ENCODE peak calls at places on chromosomes 3 and 15, in five cellular contexts. One of them, this sample, is unnamed.

GRCh38 chr15:71542836-71543235 is 267.5 kb upstream of the NR2E3 start:
- DNase-seq in activated CD8-positive, alpha-beta memory T cell treated with anti-CD3 and anti-CD28 coated beads for 48 hours: no peak
- DNase-seq in T follicular helper cell: no peak
- DNase-seq in IMR-90: no peak
- DNase-seq in HTR-8/SVneo: no peak
- DNase-seq in this sample: no peak

GRCh38 chr3:197472151-197472550 is 83.6 kb downstream of the BDH1 start:
- DNase-seq in HTR-8/SVneo: no peak
- DNase-seq in activated CD8-positive, alpha-beta memory T cell treated with anti-CD3 and anti-CD28 coated beads for 48 hours: no peak
- DNase-seq in IMR-90: no peak
- DNase-seq in T follicular helper cell: no peak
- DNase-seq in this sample: no peak

GRCh38 chr15:22873204-22873701 is 34.8 kb downstream of the NIPA2 start:
- DNase-seq in IMR-90: peak
- DNase-seq in T follicular helper cell: no peak
- DNase-seq in HTR-8/SVneo: peak
- DNase-seq in activated CD8-positive, alpha-beta memory T cell treated with anti-CD3 and anti-CD28 coated beads for 48 hours: no peak
- DNase-seq in this sample: no peak

GRCh38 chr3:39809181-39809994 is at the start of gene MYRIP:
- DNase-seq in IMR-90: no peak
- DNase-seq in HTR-8/SVneo: no peak
- DNase-seq in T follicular helper cell: no peak
- DNase-seq in activated CD8-positive, alpha-beta memory T cell treated with anti-CD3 and anti-CD28 coated beads for 48 hours: no peak
- DNase-seq in this sample: no peak

GRCh38 chr15:70362911-70363310 is 265.2 kb upstream of the TLE3 start:
- DNase-seq in activated CD8-positive, alpha-beta memory T cell treated with anti-CD3 and anti-CD28 coated beads for 48 hours: no peak
- DNase-seq in T follicular helper cell: no peak
- DNase-seq in IMR-90: peak
- DNase-seq in HTR-8/SVneo: peak
- DNase-seq in this sample: no peak

GRCh38 chr15:25830844-25831443 is 32.2 kb downstream of the ATP10A start:
- DNase-seq in T follicular helper cell: no peak
- DNase-seq in activated CD8-positive, alpha-beta memory T cell treated with anti-CD3 and anti-CD28 coated beads for 48 hours: no peak
- DNase-seq in HTR-8/SVneo: no peak
- DNase-seq in IMR-90: peak
- DNase-seq in this sample: no peak

GRCh38 chr3:150746791-150747590 is 16.0 kb downstream of the SIAH2 start:
- DNase-seq in activated CD8-positive, alpha-beta memory T cell treated with anti-CD3 and anti-CD28 coated beads for 48 hours: no peak
- DNase-seq in T follicular helper cell: no peak
- DNase-seq in IMR-90: no peak
- DNase-seq in HTR-8/SVneo: no peak
- DNase-seq in this sample: no peak

GRCh38 chr3:10743366-10744097 is 72.5 kb upstream of the SLC6A11 start:
- DNase-seq in IMR-90: no peak
- DNase-seq in HTR-8/SVneo: no peak
- DNase-seq in activated CD8-positive, alpha-beta memory T cell treated with anti-CD3 and anti-CD28 coated beads for 48 hours: no peak
- DNase-seq in T follicular helper cell: no peak
- DNase-seq in this sample: no peak

GRCh38 chr15:82393671-82394070 is 35.9 kb upstream of the GOLGA6L9 start:
- DNase-seq in HTR-8/SVneo: no peak
- DNase-seq in activated CD8-positive, alpha-beta memory T cell treated with anti-CD3 and anti-CD28 coated beads for 48 hours: no peak
- DNase-seq in IMR-90: peak
- DNase-seq in T follicular helper cell: no peak
- DNase-seq in this sample: no peak

GRCh38 chr3:190616627-190617026 is 102.7 kb downstream of the IL1RAP start:
- DNase-seq in IMR-90: no peak
- DNase-seq in HTR-8/SVneo: no peak
- DNase-seq in activated CD8-positive, alpha-beta memory T cell treated with anti-CD3 and anti-CD28 coated beads for 48 hours: no peak
- DNase-seq in T follicular helper cell: no peak
- DNase-seq in this sample: no peak

GRCh38 chr3:34439796-34440195 is 641.4 kb downstream of the PDCD6IP start:
- DNase-seq in HTR-8/SVneo: no peak
- DNase-seq in IMR-90: no peak
- DNase-seq in activated CD8-positive, alpha-beta memory T cell treated with anti-CD3 and anti-CD28 coated beads for 48 hours: no peak
- DNase-seq in T follicular helper cell: no peak
- DNase-seq in this sample: no peak

GRCh38 chr3:18124501-18124900 is 300.6 kb downstream of the SATB1 start:
- DNase-seq in IMR-90: peak
- DNase-seq in HTR-8/SVneo: peak
- DNase-seq in activated CD8-positive, alpha-beta memory T cell treated with anti-CD3 and anti-CD28 coated beads for 48 hours: no peak
- DNase-seq in T follicular helper cell: no peak
- DNase-seq in this sample: no peak

GRCh38 chr15:77753238-77753873 is 120.6 kb upstream of the LINGO1 start:
- DNase-seq in HTR-8/SVneo: peak
- DNase-seq in activated CD8-positive, alpha-beta memory T cell treated with anti-CD3 and anti-CD28 coated beads for 48 hours: no peak
- DNase-seq in IMR-90: peak
- DNase-seq in T follicular helper cell: no peak
- DNase-seq in this sample: no peak

GRCh38 chr3:55407426-55407820 is 79.7 kb downstream of the WNT5A start:
- DNase-seq in IMR-90: no peak
- DNase-seq in activated CD8-positive, alpha-beta memory T cell treated with anti-CD3 and anti-CD28 coated beads for 48 hours: no peak
- DNase-seq in HTR-8/SVneo: no peak
- DNase-seq in T follicular helper cell: no peak
- DNase-seq in this sample: no peak

GRCh38 chr3:127544151-127544805 is 46.3 kb downstream of the TPRA1 start:
- DNase-seq in HTR-8/SVneo: peak
- DNase-seq in IMR-90: peak
- DNase-seq in T follicular helper cell: peak
- DNase-seq in activated CD8-positive, alpha-beta memory T cell treated with anti-CD3 and anti-CD28 coated beads for 48 hours: peak
- DNase-seq in this sample: peak

This sample was measured in effector CD8-positive, alpha-beta T cell.